ENCODE peak calls at places on chromosomes 4 and X, in six cellular contexts. C is K562, H is GM12878, D is SK-N-SH, K is HepG2, Z is H1. Y is an unnamed sample.

GRCh38 chr4:123783091-123783765 is 386.6 kb downstream of the SPRY1 start:
- DNase-seq in C (no peak), H (no peak), D (no peak), K (no peak), Z (no peak), Y (no peak)

GRCh38 chr4:170109586-170110289 is 20.0 kb upstream of the AADAT start:
- DNase-seq in C (no peak), H (no peak), D (no peak), K (no peak), Z (no peak), Y (no peak)

GRCh38 chr4:6938758-6939201 is 29.2 kb downstream of the TBC1D14 start:
- DNase-seq in C (no peak), H (no peak), D (no peak), K (no peak), Z (no peak), Y (no peak)

GRCh38 chr4:21901831-21902230 is 46.7 kb downstream of the KCNIP4 start:
- DNase-seq in C (no peak), H (no peak), D (no peak), K (no peak), Z (no peak), Y (no peak)

GRCh38 chr4:185304944-185305690 is 90.6 kb downstream of the LRP2BP start:
- DNase-seq in C (no peak), H (peak), D (peak), K (peak), Z (peak), Y (no peak)

GRCh38 chrX:24306430-24306829 is 7.4 kb downstream of the SUPT20HL2 start:
- DNase-seq in C (no peak), H (no peak), D (no peak), K (peak), Z (no peak), Y (peak)

GRCh38 chrX:31590581-31591113 is 518.8 kb upstream of the FTHL17 start:
- DNase-seq in C (peak), H (no peak), D (no peak), K (peak), Z (no peak), Y (no peak)

GRCh38 chr4:86508436-86508835 is 85.7 kb upstream of the PTPN13 start:
- DNase-seq in C (no peak), H (no peak), D (no peak), K (no peak), Z (no peak), Y (no peak)

GRCh38 chr4:121876976-121877773 is 6.9 kb upstream of the BBS7 start:
- DNase-seq in C (no peak), H (no peak), D (no peak), K (no peak), Z (no peak), Y (no peak)

GRCh38 chr4:155620637-155621036 is 46.0 kb upstream of the GUCY1A1 start:
- DNase-seq in C (no peak), H (no peak), D (no peak), K (no peak), Z (no peak), Y (no peak)

GRCh38 chr4:16713271-16713670 is 185.2 kb downstream of the LDB2 start:
- DNase-seq in C (no peak), H (no peak), D (no peak), K (no peak), Z (no peak), Y (no peak)

GRCh38 chr4:151331276-151332042 is 6.1 kb upstream of the SH3D19 start:
- DNase-seq in C (no peak), H (no peak), D (no peak), K (peak), Z (no peak), Y (no peak)

GRCh38 chr4:188930822-188931221 is 791.6 kb downstream of the TRIML1 start:
- DNase-seq in C (no peak), H (no peak), D (no peak), K (no peak), Z (peak), Y (no peak)

GRCh38 chrX:68045008-68045577 is 388.2 kb downstream of the OPHN1 start:
- DNase-seq in C (no peak), H (no peak), D (no peak), K (no peak), Z (no peak), Y (no peak)

GRCh38 chrX:40041915-40042314 is 55.8 kb downstream of the BCOR start:
- DNase-seq in C (no peak), H (no peak), D (no peak), K (no peak), Z (no peak), Y (no peak)

GRCh38 chrX:65601530-65602281 is 65.7 kb upstream of the MSN start:
- DNase-seq in C (no peak), H (no peak), D (no peak), K (peak), Z (no peak), Y (peak)

GRCh38 chrX:139600105-139600504 is 69.6 kb downstream of the F9 start:
- DNase-seq in C (no peak), H (no peak), D (no peak), K (no peak), Z (no peak), Y (no peak)

GRCh38 chr4:161650812-161651211 is 513.0 kb downstream of the FSTL5 start:
- DNase-seq in C (no peak), H (peak), D (no peak), K (no peak), Z (no peak), Y (peak)

GRCh38 chrX:96372313-96373046 is 312.2 kb upstream of the DIAPH2 start:
- DNase-seq in C (no peak), H (no peak), D (peak), K (peak), Z (no peak), Y (peak)

GRCh38 chr4:3410401-3411135 is 31.2 kb upstream of the HGFAC start:
- DNase-seq in C (no peak), H (no peak), D (no peak), K (no peak), Z (no peak), Y (no peak)

GRCh38 chrX:119734897-119735339 is 23.5 kb upstream of the SOWAHD start:
- DNase-seq in C (no peak), H (no peak), D (peak), K (no peak), Z (no peak), Y (peak)

GRCh38 chr4:19809989-19810388 is 441.7 kb upstream of the SLIT2 start:
- DNase-seq in C (no peak), H (no peak), D (no peak), K (no peak), Z (no peak), Y (no peak)

GRCh38 chr4:72666910-72667309 is 97.9 kb upstream of the ADAMTS3 start:
- DNase-seq in C (no peak), H (no peak), D (no peak), K (no peak), Z (peak), Y (no peak)

GRCh38 chrX:119105826-119106225 is 21.8 kb downstream of the KIAA1210 start:
- DNase-seq in C (no peak), H (no peak), D (no peak), K (no peak), Z (no peak), Y (no peak)

GRCh38 chr4:127203561-127204260 is 429.0 kb upstream of the INTU start:
- DNase-seq in C (no peak), H (no peak), D (no peak), K (no peak), Z (no peak), Y (no peak)

GRCh38 chr4:174224550-174224949 is 58.9 kb downstream of the FBXO8 start:
- DNase-seq in C (no peak), H (no peak), D (no peak), K (no peak), Z (no peak), Y (no peak)

GRCh38 chrX:115665122-115665521 is 104.1 kb downstream of the PLS3 start:
- DNase-seq in C (no peak), H (no peak), D (no peak), K (no peak), Z (no peak), Y (no peak)
- TF ChIP-seq GABPA in C (no peak), H (no peak), D (no peak), K (no peak), Z (no peak), Y (no peak)

DNA sequence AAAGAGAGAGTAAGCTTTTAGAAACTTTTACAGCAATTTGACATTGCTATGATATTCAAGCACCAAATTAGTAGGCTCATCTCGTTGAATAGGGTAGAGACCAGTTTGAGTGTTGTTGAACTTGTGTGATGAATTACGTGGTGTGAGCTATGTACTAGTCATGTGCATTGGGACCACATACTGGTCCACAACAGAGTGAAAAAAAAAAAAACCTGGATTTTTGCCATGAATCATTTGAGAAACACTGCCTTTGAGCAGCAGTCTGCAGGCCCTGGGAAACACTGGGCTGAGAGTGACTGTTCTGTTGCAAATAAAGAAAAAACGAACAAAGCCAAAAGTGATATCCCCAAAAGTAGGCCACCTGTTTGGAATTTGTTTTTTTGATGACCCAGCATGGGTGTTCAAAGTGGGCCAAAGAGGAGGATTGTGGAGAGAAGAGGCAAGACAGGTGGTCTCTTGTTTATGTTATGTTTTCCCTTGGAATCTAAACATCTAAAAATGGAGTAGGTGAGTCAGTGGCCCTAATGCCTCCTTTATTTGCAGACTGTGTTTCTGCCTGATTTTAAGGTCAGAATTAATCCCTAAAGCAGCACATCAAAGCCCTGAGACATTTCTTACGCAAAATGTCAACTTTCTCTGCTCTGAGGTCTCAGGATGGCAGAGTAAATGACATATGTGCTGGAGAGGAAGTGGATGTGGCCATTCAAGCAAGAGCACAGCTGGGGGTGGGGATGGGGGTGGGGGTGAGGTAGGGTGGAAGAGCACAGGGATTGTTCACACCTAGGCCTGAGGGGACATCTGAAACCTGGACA is 33.5 kb downstream of the TAF7L start:
- DNase-seq in C (no peak), H (no peak), D (no peak), K (peak), Z (no peak), Y (no peak)
- TF ChIP-seq GABPA in C (no peak), H (no peak), D (no peak), K (no peak), Z (no peak), Y (no peak)

GRCh38 chr4:10623241-10623640 is 61.3 kb downstream of the CLNK start:
- DNase-seq in C (no peak), H (no peak), D (no peak), K (no peak), Z (no peak), Y (no peak)
- TF ChIP-seq GABPA in C (no peak), H (no peak), D (no peak), K (no peak), Z (no peak), Y (no peak)

DNA sequence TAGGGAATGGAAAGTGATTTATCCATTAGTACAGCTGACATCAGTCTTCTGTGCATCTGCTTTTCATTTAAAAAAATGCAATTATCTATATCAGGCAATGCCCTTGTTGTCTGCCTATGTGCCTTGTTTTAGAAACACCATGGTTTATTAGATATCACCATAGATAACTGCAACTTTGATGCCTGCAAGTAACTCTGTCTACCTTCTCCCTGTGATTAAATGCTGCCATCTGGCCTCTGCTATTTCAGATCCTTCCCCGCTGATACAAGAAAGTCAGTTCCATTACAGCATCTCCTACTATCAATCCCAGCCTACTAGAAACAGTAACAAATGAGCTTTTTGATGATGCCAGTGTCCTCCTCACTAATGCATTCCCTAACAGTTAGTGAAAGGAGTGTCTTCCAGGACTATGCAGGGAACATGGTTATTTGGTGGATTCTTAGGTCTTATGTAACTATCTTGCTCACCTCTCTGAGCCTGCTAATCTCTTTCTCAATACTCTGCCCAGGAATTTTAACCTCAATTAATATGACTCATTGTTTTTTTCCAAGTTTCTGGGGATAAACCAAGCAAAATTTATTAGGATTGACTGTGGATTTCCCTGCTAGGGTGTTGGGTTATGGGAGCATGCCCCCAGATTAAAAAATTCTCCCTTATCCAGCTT is 444.9 kb downstream of the RAPGEF2 start:
- DNase-seq in C (no peak), H (no peak), D (peak), K (no peak), Z (no peak), Y (no peak)
- TF ChIP-seq GABPA in C (no peak), H (no peak), D (no peak), K (no peak), Z (no peak), Y (no peak)

Y was measured in HL-60.